ENCODE peak calls at places on chromosomes 1 and 21, in six cellular contexts. D, H, K, A, P and B are unnamed samples.

GRCh38 chr1:109404838-109405237 is 7.1 kb upstream of the SORT1 start:
- DNase-seq in K (no peak), A (no peak), D (no peak), P (no peak), H (no peak), B (no peak)

GRCh38 chr1:181117648-181118449 is 29.3 kb downstream of the IER5 start:
- DNase-seq in A (no peak), H (peak), K (peak), D (peak), P (no peak), B (no peak)

GRCh38 chr1:21013510-21013909 is 163.2 kb downstream of the EIF4G3 start:
- DNase-seq in D (no peak), A (no peak), H (no peak), K (no peak), P (no peak), B (no peak)

GRCh38 chr1:222821239-222821638 is 6.4 kb downstream of the DISP1 start:
- DNase-seq in P (no peak), H (no peak), D (no peak), K (no peak), A (no peak), B (no peak)

GRCh38 chr1:190754769-190755168 is 277.1 kb upstream of the BRINP3 start:
- DNase-seq in H (peak), A (no peak), D (peak), K (no peak), P (no peak), B (no peak)

GRCh38 chr1:5428391-5428790 is 563.8 kb downstream of the NPHP4 start:
- DNase-seq in H (peak), D (no peak), P (no peak), K (no peak), A (no peak), B (no peak)

GRCh38 chr1:172394811-172395210 is 25.7 kb upstream of the C1orf105 start:
- DNase-seq in K (no peak), D (no peak), H (no peak), A (no peak), P (no peak), B (no peak)

GRCh38 chr1:13781228-13781627 is 81.2 kb downstream of the PRDM2 start:
- DNase-seq in H (no peak), D (no peak), K (no peak), P (no peak), A (no peak), B (no peak)

GRCh38 chr21:16794944-16795343 is 717.9 kb upstream of the CXADR start:
- DNase-seq in P (peak), K (peak), A (no peak), D (peak), H (no peak), B (no peak)

GRCh38 chr1:13730301-13730700 is 30.3 kb downstream of the PRDM2 start:
- DNase-seq in A (no peak), K (no peak), P (no peak), D (no peak), H (no peak), B (no peak)

GRCh38 chr1:8482844-8483436 is 165.0 kb downstream of the SLC45A1 start:
- DNase-seq in H (peak), K (no peak), A (no peak), P (no peak), D (no peak), B (no peak)

GRCh38 chr1:208243851-208244583 is at the start of gene PLXNA2:
- DNase-seq in H (peak), D (peak), A (peak), P (peak), K (peak), B (peak)

GRCh38 chr1:76234061-76234460 is 159.5 kb downstream of the ST6GALNAC3 start:
- DNase-seq in H (no peak), K (no peak), D (no peak), P (no peak), A (no peak), B (no peak)

GRCh38 chr1:170273556-170274501 is 128.1 kb downstream of the NTMT2 start:
- DNase-seq in P (no peak), A (no peak), D (no peak), K (no peak), H (no peak), B (no peak)

GRCh38 chr1:221670081-221670480 is 71.8 kb downstream of the DUSP10 start:
- DNase-seq in A (no peak), P (no peak), D (no peak), K (no peak), H (no peak), B (no peak)

GRCh38 chr1:153659175-153659534 is 652 bp downstream of the SNAPIN start:
- DNase-seq in H (no peak), P (no peak), A (no peak), D (no peak), K (no peak), B (no peak)

GRCh38 chr1:214494706-214495105 is 56.7 kb downstream of the PTPN14 start:
- DNase-seq in P (no peak), D (peak), K (peak), A (no peak), H (peak), B (no peak)

GRCh38 chr21:41598561-41599511 is 90.9 kb upstream of the TMPRSS2 start:
- DNase-seq in D (no peak), K (no peak), A (no peak), P (no peak), H (no peak), B (no peak)

GRCh38 chr1:14599173-14599754 is 779 bp downstream of the KAZN start:
- DNase-seq in P (no peak), K (no peak), A (peak), D (peak), H (no peak), B (peak)

GRCh38 chr1:43452789-43453441 is 816 bp downstream of the HYI start:
- DNase-seq in A (no peak), K (no peak), P (peak), D (peak), H (peak), B (no peak)

GRCh38 chr1:223358826-223359225 is 5.2 kb downstream of the SUSD4 start:
- DNase-seq in D (no peak), A (no peak), H (peak), P (no peak), K (peak), B (no peak)

GRCh38 chr1:38005195-38006007 is at the start of gene FHL3:
- DNase-seq in A (no peak), D (peak), K (peak), H (no peak), P (peak), B (peak)

GRCh38 chr1:37338658-37339057 is 135.7 kb upstream of the ZC3H12A start:
- DNase-seq in P (peak), A (no peak), D (no peak), K (no peak), H (no peak), B (no peak)

DNA sequence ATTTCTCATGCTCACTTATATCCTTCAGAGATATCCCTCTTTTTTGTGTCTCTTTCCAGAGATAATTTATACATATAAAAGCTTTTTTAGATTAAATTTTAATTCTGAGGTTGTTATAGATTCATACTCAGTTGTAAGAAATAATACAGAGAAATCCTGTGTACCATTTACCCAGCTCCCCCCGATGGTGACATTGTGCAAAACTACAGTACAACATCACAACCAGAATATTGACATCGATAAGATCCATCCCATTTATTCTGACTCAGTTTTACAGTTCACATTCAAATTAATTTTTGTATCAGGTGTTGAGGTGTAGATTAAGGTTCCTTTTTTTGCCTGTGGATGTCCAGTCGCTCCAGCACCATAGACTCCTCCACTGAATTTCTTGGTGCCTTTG is 14.3 kb downstream of the DMRTB1 start:
- DNase-seq in H (no peak), K (no peak), A (no peak), D (no peak), P (no peak), B (no peak)
- TF ChIP-seq CTCF in H (no peak), K (no peak), A (peak), D (peak), P (no peak), B (peak)

DNA sequence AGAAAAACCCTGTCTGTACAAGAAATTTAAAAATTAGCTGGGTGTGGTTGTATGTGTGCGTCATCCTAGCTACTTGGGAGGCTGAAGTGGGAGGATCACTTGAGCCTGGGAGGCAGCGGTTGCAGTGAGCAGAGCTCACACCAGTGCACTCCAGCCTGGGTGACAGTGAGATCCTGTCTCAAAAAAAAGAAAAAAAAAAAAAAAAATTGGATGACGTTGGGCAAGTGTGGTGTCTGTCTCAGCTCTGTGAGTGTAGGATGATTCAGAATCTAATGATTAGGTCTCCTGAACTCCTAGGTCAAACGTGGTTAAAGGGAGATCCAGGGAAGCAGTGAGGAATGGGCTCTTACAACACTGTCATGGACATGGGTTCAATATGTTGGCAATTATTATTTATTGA is 435.9 kb downstream of the KIF26B start:
- DNase-seq in A (no peak), P (no peak), D (no peak), H (peak), K (no peak), B (no peak)
- TF ChIP-seq CTCF in A (no peak), P (no peak), D (no peak), H (no peak), K (no peak), B (no peak)

DNA sequence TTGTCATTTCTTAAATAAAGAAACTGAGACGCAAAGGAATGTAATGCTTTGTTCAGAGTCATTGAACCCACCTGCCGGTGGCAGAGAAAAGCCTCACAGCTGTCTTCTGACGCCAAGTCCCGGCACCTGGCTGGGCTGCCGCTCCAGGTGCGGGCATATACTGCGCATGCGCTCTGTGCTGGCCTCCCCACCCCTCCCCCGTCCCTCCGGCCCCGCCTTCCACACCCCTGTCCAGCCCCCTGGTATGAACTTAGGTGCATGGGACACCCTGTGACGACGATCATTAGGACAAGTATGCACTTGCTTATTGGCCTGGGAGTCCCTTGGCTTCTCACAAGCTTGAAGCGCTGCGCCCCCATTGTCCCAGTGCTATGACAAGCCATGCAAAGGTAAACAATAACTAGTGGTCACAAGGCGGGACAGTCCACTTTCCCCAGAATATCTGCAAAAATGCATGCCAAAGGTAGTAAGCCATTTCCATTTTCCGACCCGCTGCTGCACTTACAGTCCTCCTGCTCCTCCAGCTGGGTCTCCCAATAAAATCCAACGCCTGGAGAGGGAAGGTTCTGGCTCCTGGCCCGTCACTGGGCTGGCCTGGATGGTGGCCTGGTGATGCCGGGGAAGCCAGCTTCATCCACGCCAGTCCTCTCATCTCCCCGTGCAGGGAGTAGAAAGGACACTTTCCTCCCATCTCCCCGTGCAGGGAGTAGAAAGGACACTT is 100.4 kb downstream of the PSMG1 start:
- DNase-seq in D (no peak), P (no peak), H (peak), K (no peak), A (no peak), B (no peak)
- TF ChIP-seq CTCF in D (no peak), P (no peak), H (no peak), K (no peak), A (no peak), B (peak)

GRCh38 chr21:45494135-45494850 is 47.9 kb downstream of the SLC19A1 start:
- DNase-seq in K (no peak), H (no peak), P (no peak), D (no peak), A (no peak), B (no peak)

GRCh38 chr21:45496151-45496967 is 45.9 kb downstream of the SLC19A1 start:
- DNase-seq in K (no peak), D (no peak), A (no peak), H (no peak), P (no peak), B (no peak)

GRCh38 chr21:45493401-45494001 is 48.7 kb downstream of the SLC19A1 start:
- DNase-seq in P (no peak), H (no peak), D (no peak), A (no peak), K (no peak), B (no peak)

GRCh38 chr21:45496968-45497845 is 45.0 kb downstream of the SLC19A1 start:
- DNase-seq in H (no peak), K (no peak), A (no peak), D (no peak), P (no peak), B (no peak)

GRCh38 chr21:45494851-45495680 is 47.2 kb downstream of the SLC19A1 start:
- DNase-seq in D (no peak), A (no peak), H (no peak), P (no peak), K (no peak), B (no peak)
- TF ChIP-seq CTCF in D (no peak), A (no peak), H (no peak), P (no peak), K (no peak), B (no peak)

GRCh38 chr21:34797202-34797527 is 128.4 kb downstream of the CLIC6 start:
- DNase-seq in D (no peak), K (no peak), A (no peak), H (no peak), P (no peak), B (no peak)

GRCh38 chr21:34793471-34793870 is 124.7 kb downstream of the CLIC6 start:
- DNase-seq in P (no peak), H (no peak), A (no peak), D (no peak), K (no peak), B (no peak)

GRCh38 chr21:34794686-34795085 is 125.9 kb downstream of the CLIC6 start:
- DNase-seq in K (no peak), H (no peak), A (no peak), D (no peak), P (no peak), B (no peak)

GRCh38 chr21:34796518-34797201 is 127.9 kb downstream of the CLIC6 start:
- DNase-seq in D (peak), P (no peak), K (no peak), A (no peak), H (no peak), B (no peak)

DNA sequence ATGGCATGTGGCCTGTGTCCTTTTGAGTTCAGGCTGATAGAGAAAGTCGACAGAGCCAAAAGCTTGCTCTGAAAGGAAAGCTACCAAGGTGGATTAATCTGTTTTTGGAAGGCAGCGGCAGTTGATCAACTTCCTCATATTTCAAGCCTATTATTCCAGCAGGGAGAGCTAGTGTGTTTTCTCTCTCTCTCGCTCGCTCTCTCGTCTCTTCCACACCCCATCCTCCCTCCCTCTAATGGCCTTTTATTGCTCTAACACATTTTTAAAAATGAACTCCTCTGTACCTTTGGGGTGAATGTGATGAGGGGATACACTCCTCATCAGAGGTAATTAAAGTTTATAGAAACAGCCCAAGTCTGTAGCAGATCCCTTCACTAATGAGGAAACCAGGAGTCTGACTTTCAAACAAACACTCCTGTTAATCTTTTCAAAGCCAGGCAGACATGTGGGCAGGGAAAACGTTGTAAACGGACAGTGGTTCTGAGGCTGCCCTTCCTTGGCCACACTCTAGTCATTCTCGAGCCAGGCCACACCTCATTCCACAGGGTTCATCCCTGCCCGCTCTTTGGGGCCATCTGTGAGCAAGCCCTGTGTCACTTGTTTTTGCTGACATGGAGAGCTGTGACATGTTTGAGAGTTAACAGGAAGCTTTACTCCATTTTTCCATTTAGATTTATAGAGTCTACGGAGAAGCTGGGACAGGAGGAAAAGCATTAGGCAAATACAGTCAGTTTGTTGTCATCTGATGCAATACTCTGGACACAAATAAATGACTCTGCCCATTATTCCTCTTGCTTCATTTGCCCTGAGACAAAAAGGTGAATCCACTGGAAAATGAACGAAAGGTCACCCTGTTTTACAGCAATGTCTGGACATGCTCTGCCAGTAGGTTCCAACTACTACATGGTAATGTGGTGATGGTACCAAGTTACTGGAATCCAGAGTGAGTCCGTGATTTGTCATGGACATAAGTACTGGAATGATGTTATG is 126.7 kb downstream of the CLIC6 start:
- DNase-seq in D (peak), K (no peak), A (no peak), P (no peak), H (peak), B (no peak)
- TF ChIP-seq CTCF in D (peak), K (no peak), A (no peak), P (no peak), H (no peak), B (no peak)

DNA sequence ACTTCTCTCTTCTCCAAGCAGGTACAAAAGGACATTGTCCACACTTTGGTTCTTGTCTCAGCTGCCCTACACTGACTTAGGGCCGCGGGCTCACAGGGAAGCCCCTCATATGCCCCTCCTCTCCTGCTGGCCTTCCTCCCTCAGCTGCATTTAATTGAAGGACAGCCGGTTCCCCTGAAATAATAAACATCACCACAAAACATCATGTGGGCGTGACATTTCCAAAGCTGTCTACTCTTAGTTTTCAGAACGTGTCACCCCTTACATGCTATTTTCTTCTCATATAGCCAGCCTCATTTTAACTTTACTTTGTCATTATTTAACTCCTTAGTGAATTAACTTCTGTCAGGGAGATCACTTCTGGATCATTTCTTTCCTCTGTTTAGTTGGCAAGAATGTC is 103.2 kb downstream of the COLGALT2 start:
- DNase-seq in P (no peak), D (no peak), H (no peak), A (no peak), K (no peak), B (no peak)
- TF ChIP-seq CTCF in P (no peak), D (no peak), H (no peak), A (no peak), K (no peak), B (no peak)

DNA sequence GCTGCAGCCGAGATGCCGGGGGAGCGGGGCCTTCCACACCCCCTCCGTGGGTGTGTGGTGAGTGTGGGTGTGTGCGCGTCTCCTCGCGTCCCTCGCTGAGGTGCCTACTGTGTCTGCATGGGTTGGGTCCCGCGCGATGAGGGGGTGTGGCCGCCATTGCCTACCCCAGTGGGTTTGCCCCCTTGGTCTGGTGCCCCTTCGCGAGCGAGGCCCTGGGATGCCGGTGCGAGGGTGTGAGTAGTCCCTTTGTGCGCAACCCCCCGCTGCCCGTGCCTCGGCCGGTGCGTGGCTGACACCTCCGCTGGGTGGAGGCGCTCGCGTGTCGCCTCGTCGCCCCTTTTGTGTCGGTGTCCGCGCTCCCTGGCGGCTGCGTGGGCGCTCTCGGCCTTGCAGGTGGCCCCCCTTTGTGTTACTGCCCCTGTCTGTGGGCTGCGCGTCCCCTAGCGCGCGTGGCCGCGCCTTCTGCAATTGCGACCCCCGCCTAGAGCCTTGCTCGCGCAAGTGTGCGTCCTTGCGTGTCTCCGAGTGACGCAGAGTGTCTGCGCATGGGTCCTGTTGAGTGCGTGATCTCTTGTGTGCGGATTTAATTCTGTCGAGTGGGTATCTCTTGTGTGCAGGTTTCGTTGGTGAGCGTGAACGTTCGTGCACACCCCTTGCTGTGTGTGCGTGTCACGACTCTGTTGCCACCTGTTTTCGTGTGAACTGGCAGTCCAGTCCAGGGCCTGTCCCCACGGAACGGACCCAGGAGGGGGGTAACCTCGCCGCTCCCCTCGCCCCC is 552 bp downstream of the TTC3 start:
- DNase-seq in D (peak), A (no peak), P (peak), H (peak), K (peak), B (peak)
- TF ChIP-seq CTCF in D (no peak), A (no peak), P (no peak), H (peak), K (no peak), B (no peak)